ENCODE peak calls at places on chromosomes 3 and 15, in ten cellular contexts. L is head of caudate nucleus; C is ovary; B is activated T-cell treated with anti-CD3 and anti-CD28 coated beads, Interleukin-2, amount 50 U/mL, for 72 hours; P is foreskin fibroblast; D is lower leg skin; S is neural progenitor cell; X is adrenal gland; I is activated naive CD8-positive, alpha-beta T cell treated with anti-CD3 and anti-CD28 coated beads, Interleukin-2, amount 50 U/mL, for 16 hours; F is A549. J is an unnamed sample.
A peak's percentile ranks its signal among the peaks of the same experiment; 100 is the strongest.

GRCh38 chr15:68214838-68215234 is 9.7 kb upstream of the CALML4 start:
- DNase-seq in L (no peak), C (no peak), B (no peak), P (no peak), D (no peak), S (no peak), X (peak; percentile 13), I (no peak), F (no peak), J (no peak)

GRCh38 chr3:44024194-44024593 is 217.5 kb upstream of the TOPAZ1 start:
- DNase-seq in L (no peak), C (no peak), B (no peak), P (no peak), D (no peak), S (no peak), X (no peak), I (no peak), F (no peak), J (no peak)

GRCh38 chr3:127791221-127791913 is 30.9 kb downstream of the MGLL start:
- DNase-seq in L (no peak), C (no peak), B (peak; percentile 14), P (peak; percentile 82), D (no peak), S (peak; percentile 52), X (no peak), I (no peak), F (peak; percentile 59), J (no peak)

GRCh38 chr3:15312550-15312949 is 19.8 kb downstream of the SH3BP5 start:
- DNase-seq in L (no peak), C (no peak), B (no peak), P (no peak), D (no peak), S (no peak), X (no peak), I (no peak), F (no peak), J (no peak)

GRCh38 chr3:41346698-41347097 is 147.4 kb downstream of the CTNNB1 start:
- DNase-seq in L (no peak), C (no peak), B (no peak), P (no peak), D (no peak), S (no peak), X (no peak), I (no peak), F (no peak), J (no peak)

GRCh38 chr3:177439729-177440269 is 242.5 kb upstream of the TBL1XR1 start:
- DNase-seq in L (no peak), C (no peak), B (no peak), P (no peak), D (no peak), S (no peak), X (no peak), I (no peak), F (no peak), J (no peak)

GRCh38 chr3:71524688-71525087 is 58.8 kb downstream of the FOXP1 start:
- DNase-seq in L (no peak), C (no peak), B (no peak), P (no peak), D (no peak), S (no peak), X (no peak), I (no peak), F (no peak), J (no peak)

GRCh38 chr3:37853691-37854413 is 7.8 kb upstream of the CTDSPL start:
- DNase-seq in L (no peak), C (no peak), B (no peak), P (no peak), D (peak; percentile 86), S (no peak), X (no peak), I (no peak), F (no peak), J (no peak)

GRCh38 chr15:71588746-71589145 is 221.6 kb upstream of the NR2E3 start:
- DNase-seq in L (no peak), C (no peak), B (no peak), P (peak; percentile 63), D (no peak), S (no peak), X (no peak), I (no peak), F (peak; percentile 39), J (no peak)

J was measured in esophagus squamous epithelium.